ENCODE peak calls at places on chromosomes 3 and 15, in nine cellular contexts. S, P, Q, M, X, G, H, B and W are unnamed samples.

GRCh38 chr3:179181993-179182551 is 33.9 kb downstream of the PIK3CA start:
- DNase-seq in S (no peak), P (peak), Q (no peak), M (no peak), X (no peak), G (no peak), H (peak), B (no peak), W (no peak)

GRCh38 chr3:146466596-146466995 is 2.8 kb downstream of the PLSCR2 start:
- DNase-seq in S (no peak), P (no peak), Q (no peak), M (no peak), X (no peak), G (no peak), H (peak), B (no peak), W (no peak)

GRCh38 chr3:137062250-137062649 is 104.5 kb downstream of the IL20RB start:
- DNase-seq in S (no peak), P (no peak), Q (no peak), M (no peak), X (no peak), G (no peak), H (no peak), B (no peak), W (no peak)

GRCh38 chr15:89196994-89197393 is 24.4 kb downstream of the RLBP1 start:
- DNase-seq in S (no peak), P (no peak), Q (no peak), M (no peak), X (no peak), G (no peak), H (no peak), B (no peak), W (no peak)

GRCh38 chr15:76335851-76336253 is 721 bp upstream of the ISL2 start:
- DNase-seq in S (no peak), P (no peak), Q (no peak), M (no peak), X (no peak), G (no peak), H (no peak), B (no peak), W (no peak)

GRCh38 chr3:183073839-183074615 is 25.3 kb downstream of the MCCC1 start:
- DNase-seq in S (no peak), P (peak), Q (no peak), M (no peak), X (no peak), G (no peak), H (no peak), B (no peak), W (no peak)

GRCh38 chr3:156382458-156383346 is 172.2 kb downstream of the SSR3 start:
- DNase-seq in S (no peak), P (peak), Q (no peak), M (no peak), X (no peak), G (peak), H (peak), B (no peak), W (no peak)

GRCh38 chr3:115819785-115820384 is 196.6 kb downstream of the GAP43 start:
- DNase-seq in S (peak), P (peak), Q (no peak), M (peak), X (no peak), G (peak), H (peak), B (peak), W (no peak)

GRCh38 chr15:66774001-66774814 is 72.2 kb downstream of the SMAD6 start:
- DNase-seq in S (peak), P (peak), Q (no peak), M (peak), X (peak), G (peak), H (peak), B (peak), W (no peak)

GRCh38 chr3:149621218-149622005 is 36.4 kb downstream of the WWTR1 start:
- DNase-seq in S (no peak), P (peak), Q (peak), M (no peak), X (no peak), G (peak), H (peak), B (no peak), W (peak)

GRCh38 chr3:33993631-33994030 is 195.2 kb downstream of the PDCD6IP start:
- DNase-seq in S (no peak), P (no peak), Q (no peak), M (no peak), X (no peak), G (no peak), H (peak), B (no peak), W (no peak)

GRCh38 chr15:59298876-59299275 is 73.8 kb downstream of the MYO1E start:
- DNase-seq in S (no peak), P (no peak), Q (no peak), M (no peak), X (no peak), G (no peak), H (no peak), B (no peak), W (no peak)

GRCh38 chr15:59301527-59301926 is 71.1 kb downstream of the MYO1E start:
- DNase-seq in S (no peak), P (no peak), Q (no peak), M (no peak), X (no peak), G (no peak), H (no peak), B (no peak), W (no peak)

GRCh38 chr15:59300618-59301139 is 72.0 kb downstream of the MYO1E start:
- DNase-seq in S (peak), P (no peak), Q (no peak), M (no peak), X (no peak), G (no peak), H (no peak), B (no peak), W (no peak)

GRCh38 chr15:59298255-59298856 is 74.3 kb downstream of the MYO1E start:
- DNase-seq in S (no peak), P (no peak), Q (no peak), M (no peak), X (no peak), G (no peak), H (no peak), B (no peak), W (no peak)

GRCh38 chr15:59299919-59300617 is 72.6 kb downstream of the MYO1E start:
- DNase-seq in S (peak), P (peak), Q (peak), M (no peak), X (no peak), G (peak), H (peak), B (peak), W (peak)
- H3K4me3 ChIP-seq in S (peak), P (no peak), Q (no peak), M (no peak), X (peak), G (peak), H (peak), B (peak), W (no peak)

DNA sequence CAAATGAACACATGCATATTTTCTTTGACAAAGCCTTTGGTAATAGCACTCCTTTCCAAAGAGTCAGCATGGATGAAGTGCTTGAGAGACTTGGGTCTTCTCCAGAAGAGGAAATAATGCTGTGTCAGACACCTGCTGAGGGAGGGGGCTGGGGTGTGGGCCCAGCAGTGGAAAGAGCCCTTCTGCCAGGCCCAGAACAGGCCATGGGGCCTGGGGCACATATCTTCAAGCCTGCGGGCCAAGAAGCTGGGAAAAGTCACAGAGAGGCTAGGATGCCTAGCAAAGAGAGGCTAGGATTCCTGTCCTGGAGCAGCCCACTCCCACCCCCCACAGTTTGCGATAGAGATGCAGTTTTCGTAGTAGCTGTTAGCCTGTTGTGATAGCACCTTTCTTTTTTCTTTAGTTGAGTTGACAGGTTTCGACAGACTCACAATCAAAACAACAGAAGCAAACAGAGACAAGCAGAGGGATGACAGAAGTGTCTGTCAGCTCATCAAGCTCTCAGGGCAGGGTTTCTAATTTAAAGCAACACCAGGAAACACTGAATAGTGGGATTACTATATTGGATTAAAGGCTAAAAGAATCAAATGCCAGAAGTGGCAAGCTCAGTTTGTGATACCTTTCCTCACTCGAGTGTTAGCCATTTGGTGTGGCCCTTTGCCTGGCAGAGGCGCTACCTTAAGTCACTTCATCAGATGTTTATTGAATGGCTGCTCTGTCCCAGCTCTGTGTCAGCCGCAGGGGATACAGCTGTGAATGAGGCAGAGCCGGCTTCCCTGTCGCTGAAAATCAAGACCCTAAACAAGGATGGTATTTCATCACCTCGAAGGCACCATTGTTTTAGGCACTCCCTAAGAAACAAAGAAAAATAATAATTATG is 19.0 kb downstream of the CMTM7 start:
- DNase-seq in S (no peak), P (no peak), Q (no peak), M (no peak), X (no peak), G (no peak), H (no peak), B (no peak), W (no peak)
- H3K4me3 ChIP-seq in S (no peak), P (no peak), Q (no peak), M (no peak), X (no peak), G (no peak), H (no peak), B (no peak), W (no peak)

DNA sequence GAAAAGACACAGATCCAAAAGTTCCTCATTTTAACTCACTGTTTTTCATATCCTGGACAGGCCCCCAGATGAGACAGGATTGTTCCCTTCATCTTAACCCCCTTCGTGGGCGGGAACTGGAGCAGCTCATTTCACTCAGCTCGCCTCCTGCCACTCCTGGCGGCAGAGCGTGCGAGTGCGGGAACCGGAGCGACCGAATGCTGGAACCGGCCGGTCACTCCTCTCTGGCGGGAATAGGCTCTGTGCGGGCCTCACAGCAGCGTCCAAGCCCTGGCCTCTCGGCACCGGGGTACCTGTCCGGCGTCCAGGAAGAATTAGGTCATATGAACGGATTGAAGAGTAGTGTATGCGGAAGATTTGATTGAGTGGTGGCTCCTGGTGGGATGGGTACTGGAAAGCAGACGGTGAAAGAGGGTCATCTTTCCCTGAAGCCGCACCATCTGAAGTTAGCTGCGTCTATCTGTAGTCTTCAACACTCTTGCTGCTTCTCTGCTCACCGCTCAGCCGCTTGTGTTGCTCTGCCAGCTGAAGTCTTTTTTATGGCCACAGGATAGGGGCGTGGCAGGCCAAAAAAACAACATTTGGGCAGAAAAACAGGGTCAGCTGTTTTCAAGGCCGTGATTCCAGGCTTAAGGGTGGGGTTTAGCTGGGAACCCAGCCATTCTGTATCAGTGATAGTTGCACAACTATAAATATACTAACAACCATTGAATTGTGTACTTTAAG is 42.3 kb upstream of the FXR1 start:
- DNase-seq in S (peak), P (peak), Q (no peak), M (peak), X (peak), G (no peak), H (peak), B (no peak), W (no peak)
- H3K4me3 ChIP-seq in S (peak), P (no peak), Q (peak), M (no peak), X (peak), G (no peak), H (peak), B (peak), W (peak)

GRCh38 chr3:134330895-134331810 is 43.1 kb downstream of the AMOTL2 start:
- DNase-seq in S (peak), P (peak), Q (no peak), M (no peak), X (no peak), G (no peak), H (peak), B (no peak), W (no peak)
- H3K4me3 ChIP-seq in S (no peak), P (no peak), Q (peak), M (no peak), X (no peak), G (no peak), H (no peak), B (peak), W (no peak)

DNA sequence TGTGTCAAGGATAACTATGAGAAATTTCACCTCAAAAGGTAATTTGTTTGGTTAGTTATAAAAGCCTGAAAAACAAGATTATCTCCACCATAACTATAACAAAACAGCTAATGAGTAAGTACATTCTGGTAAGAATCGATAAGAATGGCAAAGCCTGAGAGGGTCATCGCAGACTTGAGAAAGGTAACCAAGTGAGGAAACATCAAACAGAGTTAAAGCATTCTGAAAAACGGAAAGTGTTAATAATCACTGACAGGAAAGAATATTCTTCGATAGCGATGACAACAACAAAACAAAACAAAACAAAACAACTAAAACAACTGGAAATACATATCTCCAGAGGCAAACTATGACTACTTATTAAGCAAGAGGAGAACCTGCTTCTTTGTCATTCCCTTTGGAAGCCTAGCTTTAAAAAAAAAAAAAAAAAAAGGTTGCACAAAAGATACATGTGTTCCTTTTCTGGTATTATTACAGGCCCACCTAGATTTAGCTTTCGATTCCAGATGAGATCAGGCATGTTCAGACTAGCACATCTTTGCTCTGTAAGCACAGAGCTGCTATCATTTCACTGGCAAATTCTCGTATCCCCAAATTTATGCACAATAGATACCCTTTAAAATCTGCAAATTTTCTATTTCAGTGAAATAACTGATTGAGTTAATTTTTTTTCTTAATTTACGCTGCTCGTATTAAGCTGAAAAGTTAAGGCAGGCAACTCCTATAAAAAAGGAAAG is 155.6 kb downstream of the TIGIT start:
- DNase-seq in S (no peak), P (no peak), Q (no peak), M (no peak), X (no peak), G (no peak), H (no peak), B (no peak), W (no peak)
- H3K4me3 ChIP-seq in S (peak), P (no peak), Q (no peak), M (no peak), X (no peak), G (no peak), H (no peak), B (no peak), W (no peak)

DNA sequence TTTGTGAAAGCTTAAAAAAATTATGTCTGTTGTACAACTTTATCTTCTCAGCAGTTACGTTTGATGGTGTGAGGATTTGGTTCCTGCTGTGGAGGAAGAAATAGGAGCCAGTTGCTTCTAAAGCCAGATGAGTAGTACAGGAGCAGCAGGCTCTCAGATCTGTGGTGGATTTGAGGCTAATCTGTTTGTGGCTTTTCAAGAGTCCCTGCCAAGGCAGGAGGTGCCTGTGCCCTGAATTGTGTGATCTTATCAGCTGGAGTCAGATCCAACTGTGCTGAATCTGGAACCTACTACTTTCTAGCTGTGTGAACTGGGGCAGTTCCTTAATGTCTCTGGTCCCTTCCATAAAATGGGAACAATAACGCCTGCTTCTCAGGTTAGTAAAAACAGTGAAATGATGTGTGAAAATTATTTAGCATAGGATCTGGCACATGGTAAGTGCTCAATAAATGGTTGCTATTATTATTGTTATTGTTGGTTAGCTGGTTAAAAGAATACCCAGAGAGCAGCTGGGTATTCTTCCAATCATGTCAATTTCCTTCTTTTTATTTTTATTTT is 7.7 kb downstream of the CLDN11 start:
- DNase-seq in S (no peak), P (no peak), Q (no peak), M (no peak), X (no peak), G (no peak), H (peak), B (no peak), W (no peak)
- H3K4me3 ChIP-seq in S (no peak), P (no peak), Q (no peak), M (peak), X (no peak), G (no peak), H (no peak), B (no peak), W (no peak)

GRCh38 chr15:81265944-81266775 is 57.8 kb downstream of the STARD5 start:
- DNase-seq in S (peak), P (peak), Q (no peak), M (peak), X (no peak), G (peak), H (peak), B (peak), W (no peak)

GRCh38 chr15:81268340-81268739 is 55.6 kb downstream of the STARD5 start:
- DNase-seq in S (no peak), P (no peak), Q (no peak), M (no peak), X (peak), G (no peak), H (no peak), B (no peak), W (no peak)

GRCh38 chr15:81263477-81263876 is 60.5 kb downstream of the STARD5 start:
- DNase-seq in S (no peak), P (no peak), Q (no peak), M (no peak), X (no peak), G (no peak), H (no peak), B (no peak), W (no peak)

GRCh38 chr15:81264072-81264857 is 59.7 kb downstream of the STARD5 start:
- DNase-seq in S (no peak), P (no peak), Q (no peak), M (no peak), X (no peak), G (no peak), H (no peak), B (no peak), W (no peak)

DNA sequence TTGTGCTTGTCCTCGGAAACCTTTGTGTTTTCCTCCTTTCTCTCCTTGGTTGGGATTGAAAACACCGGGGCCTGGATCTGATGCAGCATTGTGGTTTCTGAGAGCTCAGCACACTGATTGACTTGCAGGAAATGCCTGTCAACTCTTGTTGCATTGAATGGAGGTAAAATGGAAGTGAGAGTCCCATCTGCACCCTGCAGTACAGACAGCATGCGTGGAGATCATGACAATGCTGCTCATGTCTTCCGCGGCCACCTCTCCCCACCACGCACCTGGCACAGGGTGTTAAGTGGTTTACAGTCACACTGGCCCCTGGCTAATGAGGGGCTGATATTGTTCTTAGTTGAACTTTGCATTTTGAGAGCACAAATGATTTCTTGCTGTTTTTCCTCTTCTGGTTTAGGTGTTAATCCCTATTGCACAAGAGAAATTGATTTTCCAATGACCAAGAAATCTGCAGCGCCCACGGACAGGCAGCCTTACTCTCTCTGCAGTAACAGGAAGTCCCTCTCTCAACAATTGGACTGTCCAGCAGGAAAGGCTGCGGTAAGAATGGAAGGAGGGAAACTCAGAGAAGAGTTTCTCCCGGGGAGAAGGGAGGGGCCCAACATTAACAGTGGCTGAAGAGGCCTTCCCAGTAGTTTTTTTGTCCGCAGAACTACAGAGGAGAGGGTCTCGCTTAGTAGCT is 58.5 kb downstream of the STARD5 start:
- DNase-seq in S (no peak), P (no peak), Q (no peak), M (no peak), X (no peak), G (peak), H (no peak), B (no peak), W (no peak)
- H3K4me3 ChIP-seq in S (peak), P (no peak), Q (peak), M (no peak), X (peak), G (peak), H (peak), B (no peak), W (peak)